ENCODE peak calls at places on chromosome 1, in eight cellular contexts. O is heart left ventricle; P is breast epithelium; M is ovary; W is CD4-positive, alpha-beta T cell; E is GM12878; R is AG04450; N is GM23338. H is an unnamed sample.

GRCh38 chr1:37161171-37161570 is 126.9 kb upstream of the GRIK3 start:
- DNase-seq in O (no peak), P (no peak), M (no peak), W (no peak), E (no peak), R (no peak), N (no peak), H (no peak)

GRCh38 chr1:109240158-109241152 is 8.9 kb upstream of the CELSR2 start:
- DNase-seq in O (peak; percentile 90), P (peak; percentile 85), M (peak; percentile 76), W (no peak), E (no peak), R (no peak), N (peak; percentile 87), H (no peak)

GRCh38 chr1:161510477-161510876 is 5.2 kb downstream of the FCGR2A start:
- DNase-seq in O (no peak), P (no peak), M (no peak), W (no peak), E (no peak), R (no peak), N (no peak), H (no peak)

GRCh38 chr1:150558328-150558727 is 9.1 kb downstream of the ADAMTSL4 start:
- DNase-seq in O (no peak), P (peak; percentile 17), M (no peak), W (no peak), E (no peak), R (no peak), N (no peak), H (no peak)

GRCh38 chr1:27550510-27551169 is 53.3 kb downstream of the AHDC1 start:
- DNase-seq in O (no peak), P (no peak), M (peak; percentile 42), W (no peak), E (no peak), R (no peak), N (no peak), H (no peak)

GRCh38 chr1:217026506-217026905 is 303.3 kb upstream of the ESRRG start:
- DNase-seq in O (no peak), P (no peak), M (no peak), W (no peak), E (no peak), R (no peak), N (no peak), H (no peak)

GRCh38 chr1:36408479-36408878 is 10.8 kb upstream of the LSM10 start:
- DNase-seq in O (no peak), P (peak; percentile 57), M (no peak), W (no peak), E (no peak), R (no peak), N (no peak), H (peak; percentile 35)

GRCh38 chr1:30847358-30847972 is 61.1 kb downstream of the SDC3 start:
- DNase-seq in O (peak; percentile 89), P (peak; percentile 95), M (peak; percentile 47), W (no peak), E (no peak), R (peak; percentile 50), N (peak; percentile 73), H (peak; percentile 87)

GRCh38 chr1:39898648-39899603 is 2.8 kb downstream of the MYCL start:
- DNase-seq in O (no peak), P (no peak), M (no peak), W (no peak), E (no peak), R (no peak), N (peak; percentile 96), H (peak; percentile 84)

GRCh38 chr1:6489383-6489765 is 2.1 kb downstream of the PLEKHG5 start:
- DNase-seq in O (no peak), P (no peak), M (no peak), W (no peak), E (no peak), R (no peak), N (no peak), H (no peak)

GRCh38 chr1:64980745-64981601 is 14.6 kb upstream of the JAK1 start:
- DNase-seq in O (no peak), P (no peak), M (no peak), W (no peak), E (no peak), R (no peak), N (no peak), H (no peak)

GRCh38 chr1:62386351-62387121 is 50.3 kb upstream of the USP1 start:
- DNase-seq in O (no peak), P (no peak), M (no peak), W (no peak), E (no peak), R (no peak), N (no peak), H (no peak)

GRCh38 chr1:69700770-69701169 is 133.0 kb downstream of the LRRC7 start:
- DNase-seq in O (no peak), P (no peak), M (no peak), W (no peak), E (no peak), R (no peak), N (peak; percentile 73), H (peak; percentile 64)

GRCh38 chr1:5286244-5286643 is 631.8 kb downstream of the AJAP1 start:
- DNase-seq in O (no peak), P (no peak), M (no peak), W (peak; percentile 47), E (no peak), R (no peak), N (peak; percentile 1), H (no peak)

GRCh38 chr1:21514245-21514644 is 5.0 kb downstream of the ALPL start:
- DNase-seq in O (no peak), P (no peak), M (no peak), W (no peak), E (peak; percentile 56), R (no peak), N (no peak), H (no peak)

GRCh38 chr1:199041173-199041914 is 402.5 kb downstream of the PTPRC start:
- DNase-seq in O (no peak), P (no peak), M (no peak), W (no peak), E (peak; percentile 94), R (no peak), N (no peak), H (no peak)

GRCh38 chr1:10612446-10613160 is 137.9 kb downstream of the PEX14 start:
- DNase-seq in O (no peak), P (no peak), M (no peak), W (no peak), E (no peak), R (no peak), N (no peak), H (peak; percentile 34)

GRCh38 chr1:10615336-10615735 is 140.6 kb downstream of the PEX14 start:
- DNase-seq in O (peak; percentile 19), P (no peak), M (no peak), W (no peak), E (no peak), R (no peak), N (no peak), H (no peak)

GRCh38 chr1:10613340-10613739 is 138.6 kb downstream of the PEX14 start:
- DNase-seq in O (no peak), P (no peak), M (no peak), W (no peak), E (no peak), R (no peak), N (no peak), H (no peak)

GRCh38 chr1:10614377-10615225 is 139.9 kb downstream of the PEX14 start:
- DNase-seq in O (peak; percentile 16), P (no peak), M (no peak), W (no peak), E (no peak), R (no peak), N (no peak), H (no peak)

DNA sequence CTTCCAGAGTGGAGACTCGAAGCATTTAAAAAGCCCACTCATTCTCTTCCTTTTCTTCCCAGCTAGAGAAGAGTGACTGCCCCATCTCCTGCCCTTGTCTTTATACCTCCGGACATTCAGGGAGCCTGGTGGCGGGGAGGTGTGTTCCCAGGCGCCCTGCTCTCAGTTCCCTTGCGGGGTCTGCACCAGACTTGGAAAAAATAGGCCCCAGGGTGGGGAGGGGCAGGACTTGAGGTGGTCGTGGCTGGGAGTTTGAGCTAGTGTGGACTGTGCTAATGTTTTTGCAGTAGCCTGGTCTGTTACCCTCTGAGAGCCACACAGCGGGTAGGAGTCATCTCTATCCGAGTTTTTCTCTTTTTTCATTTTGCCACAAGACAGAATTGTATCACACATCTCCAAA is 139.1 kb downstream of the PEX14 start:
- DNase-seq in O (no peak), P (no peak), M (no peak), W (no peak), E (no peak), R (no peak), N (no peak), H (no peak)
- H3K27ac ChIP-seq in O (no peak overlapping the region), P (no peak overlapping the region), M (no peak overlapping the region), W (no peak overlapping the region), E (no peak overlapping the region), R (no peak overlapping the region), N (no peak overlapping the region), H (no peak overlapping the region)

GRCh38 chr1:204709960-204710912 is 24.7 kb upstream of the LRRN2 start:
- DNase-seq in O (no peak), P (no peak), M (no peak), W (no peak), E (no peak), R (no peak), N (peak; percentile 90), H (no peak)
- H3K27me3 ChIP-seq in O (peaks cover 8% of the 10 kb centered on the region), P (peaks cover 8% of the 10 kb centered on the region), M (no peaks in the 10 kb centered on the region), W (peaks cover 5% of the 10 kb centered on the region), E (no peaks in the 10 kb centered on the region), R (peaks cover 50% of the 10 kb centered on the region), N (peaks cover 79% of the 10 kb centered on the region), H (peaks cover 9% of the 10 kb centered on the region)

GRCh38 chr1:166952002-166952746 is 23.2 kb downstream of the ILDR2 start:
- DNase-seq in O (no peak), P (peak; percentile 36), M (no peak), W (no peak), E (no peak), R (peak; percentile 23), N (peak; percentile 69), H (no peak)
- H3K27ac ChIP-seq in O (peak overlapping the region; percentile 70), P (no peak overlapping the region), M (no peak overlapping the region), W (no peak overlapping the region), E (no peak overlapping the region), R (no peak overlapping the region), N (no peak overlapping the region), H (no peak overlapping the region)

DNA sequence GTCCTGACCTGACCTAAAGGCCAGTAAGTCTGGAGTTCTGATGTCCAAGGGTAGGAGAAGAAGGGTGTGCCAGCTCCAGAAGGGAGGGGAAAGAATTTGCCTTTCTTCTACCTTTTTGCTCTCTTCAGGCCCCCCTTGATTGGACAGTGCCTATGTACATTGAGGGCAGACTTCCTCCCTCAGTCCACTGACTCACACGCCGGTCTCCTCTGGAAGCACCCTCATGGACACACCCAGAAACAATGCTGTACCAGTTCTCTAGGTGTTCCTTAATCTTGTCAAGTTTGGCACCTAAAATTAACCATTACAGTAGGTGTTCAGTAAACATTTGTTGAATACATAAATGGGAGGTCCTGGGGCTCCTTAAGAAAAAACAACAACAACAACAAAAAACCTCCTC is 51.0 kb upstream of the POU2F1 start:
- DNase-seq in O (no peak), P (no peak), M (no peak), W (no peak), E (no peak), R (no peak), N (no peak), H (no peak)
- H3K27me3 ChIP-seq in O (no peaks in the 10 kb centered on the region), P (no peaks in the 10 kb centered on the region), M (no peaks in the 10 kb centered on the region), W (peaks cover 10% of the 10 kb centered on the region), E (peaks cover 1% of the 10 kb centered on the region), R (peaks cover 5% of the 10 kb centered on the region), N (no peaks in the 10 kb centered on the region), H (no peaks in the 10 kb centered on the region)

GRCh38 chr1:38418195-38419030 is 371.8 kb upstream of the POU3F1 start:
- DNase-seq in O (no peak), P (no peak), M (no peak), W (no peak), E (no peak), R (no peak), N (no peak), H (no peak)
- H3K27ac ChIP-seq in O (no peak overlapping the region), P (no peak overlapping the region), M (no peak overlapping the region), W (no peak overlapping the region), E (no peak overlapping the region), R (no peak overlapping the region), N (no peak overlapping the region), H (no peak overlapping the region)